ENCODE peak calls at places on chromosomes 6 and 20, in eight cellular contexts. L is brain microvascular endothelial cell, E is OCI-LY7, G is psoas muscle, I is H1, H is stomach, Z is mesenchymal stem cell, X is substantia nigra. F is an unnamed sample.

GRCh38 chr6:5457036-5457435 is 195.7 kb downstream of the FARS2 start:
- DNase-seq in Z (no peak), H (no peak), I (no peak), G (peak), L (no peak), X (peak), E (no peak), F (peak)

GRCh38 chr6:46046558-46047169 is 31.0 kb upstream of the CLIC5 start:
- DNase-seq in H (no peak), Z (no peak), E (no peak), G (no peak), I (no peak), L (no peak), X (no peak), F (no peak)

GRCh38 chr20:11920083-11920482 is 2.4 kb downstream of the BTBD3 start:
- DNase-seq in X (no peak), H (no peak), I (no peak), L (no peak), G (no peak), Z (no peak), E (no peak), F (no peak)

GRCh38 chr6:148745926-148746325 is 904 bp upstream of the UST start:
- DNase-seq in G (no peak), E (no peak), X (no peak), Z (no peak), I (no peak), L (no peak), H (no peak), F (no peak)

GRCh38 chr20:59955131-59955796 is 3.0 kb upstream of the CDH26 start:
- DNase-seq in X (no peak), L (no peak), G (no peak), H (no peak), Z (peak), E (peak), I (no peak), F (no peak)

GRCh38 chr20:62980970-62981369 is 25.8 kb downstream of the BHLHE23 start:
- DNase-seq in E (peak), I (no peak), H (no peak), Z (no peak), L (no peak), X (peak), G (no peak), F (no peak)

GRCh38 chr6:4888841-4889240 is 112.6 kb downstream of the CDYL start:
- DNase-seq in E (no peak), Z (peak), G (no peak), X (no peak), L (no peak), I (no peak), H (no peak), F (no peak)

GRCh38 chr6:42224222-42225042 is 6.8 kb upstream of the MRPS10 start:
- DNase-seq in L (peak), E (no peak), Z (peak), I (no peak), X (no peak), H (no peak), G (no peak), F (peak)

GRCh38 chr6:29757701-29758293 is 34.6 kb downstream of the HLA-F start:
- DNase-seq in X (no peak), E (no peak), I (no peak), L (no peak), G (no peak), Z (no peak), H (no peak), F (no peak)

GRCh38 chr6:31878761-31879542 is at the start of gene SLC44A4:
- DNase-seq in E (no peak), I (peak), H (peak), X (no peak), G (no peak), L (no peak), Z (no peak), F (no peak)

GRCh38 chr6:112468359-112468758 is 121.2 kb downstream of the RFPL4B start:
- DNase-seq in H (no peak), G (no peak), Z (no peak), X (no peak), L (peak), I (no peak), E (no peak), F (no peak)

GRCh38 chr6:34049395-34050342 is 96.2 kb downstream of the GRM4 start:
- DNase-seq in G (no peak), X (no peak), E (no peak), I (no peak), Z (no peak), H (no peak), L (no peak), F (no peak)

GRCh38 chr6:162952343-162952871 is 224.6 kb downstream of the PACRG start:
- DNase-seq in X (no peak), H (no peak), G (no peak), Z (no peak), I (no peak), E (no peak), L (no peak), F (no peak)

GRCh38 chr6:39184906-39185580 is 44.2 kb downstream of the KCNK5 start:
- DNase-seq in L (no peak), X (no peak), I (no peak), H (peak), G (no peak), E (no peak), Z (no peak), F (no peak)

GRCh38 chr6:4647414-4648365 is 128.5 kb upstream of the CDYL start:
- DNase-seq in I (peak), H (peak), G (peak), L (peak), X (peak), Z (peak), E (peak), F (no peak)

GRCh38 chr6:44652551-44652950 is 265.0 kb downstream of the CDC5L start:
- DNase-seq in X (no peak), I (no peak), Z (peak), L (no peak), G (no peak), E (no peak), H (no peak), F (no peak)

GRCh38 chr6:117907600-117908245 is 659 bp downstream of the SLC35F1 start:
- DNase-seq in H (no peak), Z (peak), X (no peak), L (no peak), I (peak), E (no peak), G (peak), F (no peak)
- H3K27ac ChIP-seq in H (peak), Z (no peak), X (no peak), L (no peak), I (no peak), E (no peak), G (no peak), F (no peak)

DNA sequence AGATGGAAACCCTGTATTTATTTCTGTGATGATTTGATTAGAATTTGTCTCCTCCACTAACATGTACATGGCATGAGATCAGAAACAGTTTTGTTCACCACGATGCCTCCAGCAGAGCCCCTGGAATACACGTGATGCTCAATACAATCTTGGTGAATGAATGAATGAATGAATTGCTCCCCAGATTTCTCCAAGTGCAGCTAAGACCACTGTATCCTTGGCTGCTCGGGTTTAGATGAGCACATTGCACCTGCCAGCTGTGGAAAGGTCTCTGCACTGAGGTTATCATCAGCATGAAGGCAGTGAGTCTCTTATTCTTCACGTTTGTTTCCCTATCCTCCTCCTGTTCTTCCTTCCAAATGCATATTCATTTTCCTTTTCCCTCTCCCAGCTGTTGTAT is 17.9 kb downstream of the CASS4 start:
- DNase-seq in I (no peak), G (no peak), L (no peak), X (no peak), H (no peak), E (no peak), Z (no peak), F (no peak)
- H3K27ac ChIP-seq in I (no peak), G (no peak), L (peak), X (no peak), H (no peak), E (no peak), Z (no peak), F (no peak)

GRCh38 chr20:19909696-19910095 is 107.5 kb upstream of the NAA20 start:
- DNase-seq in I (no peak), L (no peak), H (peak), X (peak), E (no peak), Z (no peak), G (peak), F (no peak)

GRCh38 chr20:19903168-19903676 is 113.9 kb upstream of the NAA20 start:
- DNase-seq in L (peak), G (no peak), Z (peak), I (no peak), H (peak), X (peak), E (peak), F (no peak)

GRCh38 chr20:19911810-19912382 is 105.3 kb upstream of the NAA20 start:
- DNase-seq in X (no peak), I (no peak), G (no peak), E (no peak), Z (no peak), H (no peak), L (no peak), F (no peak)

GRCh38 chr20:19908586-19908985 is 108.6 kb upstream of the NAA20 start:
- DNase-seq in Z (peak), G (no peak), L (no peak), X (no peak), I (no peak), H (no peak), E (no peak), F (no peak)

GRCh38 chr20:19907326-19908056 is 109.7 kb upstream of the NAA20 start:
- DNase-seq in H (no peak), X (no peak), G (peak), I (no peak), E (no peak), Z (peak), L (no peak), F (no peak)
- H3K27ac ChIP-seq in H (no peak), X (no peak), G (no peak), I (no peak), E (no peak), Z (no peak), L (no peak), F (no peak)

DNA sequence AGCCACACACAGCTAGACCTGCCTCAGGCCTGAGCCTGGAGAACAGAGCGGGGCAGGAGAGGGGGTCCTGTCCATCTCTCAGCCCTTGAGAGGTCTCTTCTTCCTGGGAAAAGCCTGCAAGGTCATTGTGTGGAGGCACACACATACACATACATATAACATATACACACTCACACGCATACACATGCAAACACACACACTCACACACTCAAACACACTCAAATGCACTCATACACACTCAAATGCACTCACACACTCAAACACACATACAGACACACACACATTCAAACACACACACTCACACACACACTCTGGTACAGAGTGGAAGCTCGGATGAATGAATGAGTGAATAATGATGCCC is 515 bp downstream of the TLDC2 start:
- DNase-seq in L (no peak), X (no peak), G (no peak), H (no peak), Z (no peak), E (no peak), I (no peak), F (no peak)
- H3K27ac ChIP-seq in L (no peak), X (no peak), G (no peak), H (no peak), Z (no peak), E (no peak), I (no peak), F (no peak)

GRCh38 chr6:108194503-108194902 is 28.7 kb downstream of the NR2E1 start:
- DNase-seq in G (no peak), I (no peak), H (no peak), Z (no peak), E (no peak), X (no peak), L (no peak), F (no peak)
- H3K27ac ChIP-seq in G (no peak), I (no peak), H (no peak), Z (no peak), E (no peak), X (no peak), L (no peak), F (no peak)

GRCh38 chr20:46347831-46348230 is 39.5 kb upstream of the CDH22 start:
- DNase-seq in G (no peak), Z (no peak), H (no peak), X (no peak), L (no peak), I (no peak), E (no peak), F (no peak)

GRCh38 chr20:46348231-46348803 is 40.0 kb upstream of the CDH22 start:
- DNase-seq in L (peak), Z (peak), X (no peak), G (no peak), E (no peak), H (no peak), I (peak), F (no peak)

GRCh38 chr20:46349742-46350056 is 41.4 kb upstream of the CDH22 start:
- DNase-seq in E (peak), X (no peak), L (no peak), G (no peak), I (no peak), Z (no peak), H (peak), F (no peak)

GRCh38 chr20:46350201-46350985 is 42.1 kb upstream of the CDH22 start:
- DNase-seq in I (no peak), H (no peak), X (peak), G (no peak), Z (peak), E (peak), L (peak), F (no peak)

GRCh38 chr20:46348972-46349741 is 40.9 kb upstream of the CDH22 start:
- DNase-seq in G (peak), H (peak), L (peak), I (peak), E (peak), Z (peak), X (peak), F (no peak)
- H3K27ac ChIP-seq in G (no peak), H (no peak), L (no peak), I (no peak), E (peak), Z (no peak), X (no peak), F (no peak)

F was measured in epithelial cell of prostate.